ENCODE peak calls at places on chromosome 12, in nine cellular contexts. G is dorsolateral prefrontal cortex, Y is omental fat pad, A is stromal cell of bone marrow, R is Ammon's horn, B is hypothalamus, C is T1000, D is fibroblast of the aortic adventitia, T is right cardiac atrium. F is an unnamed sample.

GRCh38 chr12:32155041-32155440 is 48.4 kb downstream of the BICD1 start:
- DNase-seq in A (no peak), D (no peak), T (no peak), C (no peak), B (no peak), G (no peak), Y (no peak), R (no peak), F (no peak)

GRCh38 chr12:132563911-132564310 is 46.5 kb downstream of the LRCOL1 start:
- DNase-seq in C (no peak), B (no peak), D (no peak), R (no peak), Y (no peak), A (no peak), T (no peak), G (no peak), F (no peak)

GRCh38 chr12:69966409-69966808 is 141.4 kb downstream of the MYRFL start:
- DNase-seq in C (peak; percentile 93), G (peak; percentile 45), R (peak; percentile 65), D (peak; percentile 80), Y (no peak), A (peak; percentile 67), B (no peak), T (peak; percentile 67), F (no peak)

GRCh38 chr12:70045514-70045913 is 197.7 kb upstream of the CNOT2 start:
- DNase-seq in A (no peak), G (no peak), T (no peak), D (no peak), B (no peak), Y (no peak), C (no peak), R (no peak), F (no peak)

GRCh38 chr12:38427442-38427841 is 110.9 kb downstream of the ALG10B start:
- DNase-seq in C (no peak), D (no peak), T (no peak), G (no peak), B (no peak), A (no peak), Y (no peak), R (no peak), F (no peak)

GRCh38 chr12:10454531-10454930 is 1.4 kb upstream of the KLRC1 start:
- DNase-seq in D (no peak), T (no peak), A (no peak), C (no peak), B (no peak), R (no peak), Y (no peak), G (no peak), F (no peak)

GRCh38 chr12:87967871-87968270 is 61.3 kb downstream of the C12orf50 start:
- DNase-seq in B (no peak), R (peak; percentile 6), D (no peak), T (no peak), G (no peak), Y (no peak), C (no peak), A (no peak), F (no peak)

GRCh38 chr12:6069452-6070093 is 54.9 kb downstream of the VWF start:
- DNase-seq in B (no peak), G (no peak), R (peak; percentile 50), A (peak; percentile 91), C (peak; percentile 34), T (no peak), D (peak; percentile 85), Y (peak; percentile 75), F (no peak)

GRCh38 chr12:64669270-64669842 is 59.1 kb downstream of the RASSF3 start:
- DNase-seq in C (no peak), Y (no peak), G (no peak), A (no peak), T (peak; percentile 71), B (no peak), D (no peak), R (peak; percentile 9), F (no peak)

GRCh38 chr12:101829639-101830390 is 944 bp downstream of the GNPTAB start:
- DNase-seq in C (no peak), B (no peak), A (no peak), Y (no peak), D (peak; percentile 12), G (no peak), T (no peak), R (no peak), F (peak; percentile 28)

GRCh38 chr12:31832740-31833540 is 104.1 kb upstream of the AMN1 start:
- DNase-seq in B (no peak), G (no peak), T (no peak), R (peak; percentile 25), Y (no peak), C (no peak), D (no peak), A (no peak), F (no peak)

GRCh38 chr12:81005635-81006034 is 67.9 kb upstream of the LIN7A start:
- DNase-seq in T (no peak), Y (no peak), D (no peak), R (peak; percentile 15), A (no peak), C (no peak), G (no peak), B (no peak), F (no peak)

GRCh38 chr12:51056242-51056641 is 8.1 kb downstream of the LETMD1 start:
- DNase-seq in G (no peak), Y (no peak), D (peak; percentile 51), C (no peak), R (no peak), B (no peak), A (peak; percentile 54), T (no peak), F (no peak)

GRCh38 chr12:27619308-27619707 is 76.9 kb upstream of the REP15 start:
- DNase-seq in Y (no peak), T (no peak), G (no peak), D (peak; percentile 91), A (peak; percentile 82), C (peak; percentile 48), R (peak; percentile 31), B (no peak), F (no peak)

GRCh38 chr12:674272-674781 is 11.1 kb upstream of the NINJ2 start:
- DNase-seq in B (no peak), Y (no peak), R (no peak), C (no peak), T (no peak), G (no peak), A (no peak), D (no peak), F (no peak)

GRCh38 chr12:130965214-130965613 is 11.5 kb downstream of the ADGRD1 start:
- DNase-seq in G (no peak), A (no peak), B (no peak), D (peak; percentile 12), R (no peak), Y (no peak), C (no peak), T (no peak), F (no peak)

GRCh38 chr12:11543513-11544168 is 105.8 kb upstream of the ETV6 start:
- DNase-seq in B (no peak), Y (no peak), T (no peak), G (no peak), D (no peak), R (no peak), C (no peak), A (no peak), F (no peak)

GRCh38 chr12:116804051-116804450 is 65.9 kb downstream of the RNFT2 start:
- DNase-seq in G (no peak), C (no peak), A (no peak), R (no peak), B (no peak), T (no peak), D (no peak), Y (no peak), F (no peak)

GRCh38 chr12:95393191-95393790 is 80.7 kb upstream of the METAP2 start:
- DNase-seq in A (no peak), G (no peak), B (no peak), T (no peak), C (no peak), R (no peak), D (no peak), Y (no peak), F (no peak)

GRCh38 chr12:57175428-57176138 is 28.2 kb upstream of the LRP1-AS start:
- DNase-seq in G (peak; percentile 83), Y (peak; percentile 94), C (peak; percentile 74), D (peak; percentile 84), A (peak; percentile 48), B (peak; percentile 59), R (peak; percentile 87), T (peak; percentile 93), F (peak; percentile 86)

GRCh38 chr12:106416273-106416672 is 58.7 kb downstream of the POLR3B start:
- DNase-seq in C (no peak), B (no peak), G (no peak), R (no peak), Y (no peak), T (no peak), D (peak; percentile 59), A (no peak), F (no peak)

GRCh38 chr12:810635-811415 is 58.4 kb downstream of the WNK1 start:
- DNase-seq in Y (no peak), G (no peak), D (no peak), B (no peak), A (no peak), T (no peak), R (no peak), C (no peak), F (no peak)

GRCh38 chr12:114342651-114343050 is 63.3 kb downstream of the TBX5 start:
- DNase-seq in R (no peak), D (no peak), Y (no peak), A (no peak), B (no peak), G (no peak), C (no peak), T (no peak), F (no peak)

GRCh38 chr12:59944177-59944576 is 348.3 kb downstream of the SLC16A7 start:
- DNase-seq in Y (no peak), B (no peak), R (no peak), T (no peak), D (no peak), C (no peak), A (no peak), G (no peak), F (no peak)

GRCh38 chr12:76813972-76814371 is 50.1 kb downstream of the ZDHHC17 start:
- DNase-seq in G (no peak), D (no peak), C (no peak), A (no peak), Y (no peak), B (no peak), T (no peak), R (no peak), F (no peak)

GRCh38 chr12:20415013-20415412 is 46.7 kb downstream of the PDE3A start:
- DNase-seq in A (no peak), T (peak; percentile 60), B (no peak), C (no peak), G (no peak), R (peak; percentile 45), Y (no peak), D (peak; percentile 41), F (no peak)